ENCODE peak calls at places on chromosomes 3 and 15, in ten cellular contexts. O is hypothalamus, B is left cardiac atrium, D is T-helper 2 cell, T is HT-29, I is NCI-H2029, Z is NCI-H2171, G is transverse colon, F is ELF-1, J is Peyer's patch. W is an unnamed sample.

GRCh38 chr3:133573629-133574194 is at the start of gene CDV3:
- DNase-seq in O (no peak), B (no peak), D (no peak), T (no peak), I (no peak), Z (no peak), G (no peak), F (no peak), J (no peak), W (no peak)

GRCh38 chr15:69313437-69314000 is 14.8 kb downstream of the PAQR5 start:
- DNase-seq in O (no peak), B (no peak), D (no peak), T (peak), I (no peak), Z (no peak), G (no peak), F (no peak), J (no peak), W (no peak)

GRCh38 chr3:187789872-187790271 is 44.6 kb upstream of the BCL6 start:
- DNase-seq in O (no peak), B (no peak), D (no peak), T (peak), I (no peak), Z (no peak), G (no peak), F (no peak), J (no peak), W (no peak)

GRCh38 chr15:99429681-99430081 is 136.1 kb upstream of the MEF2A start:
- DNase-seq in O (no peak), B (peak), D (no peak), T (no peak), I (no peak), Z (no peak), G (peak), F (no peak), J (no peak), W (no peak)

GRCh38 chr3:29697989-29698388 is 417.1 kb downstream of the RBMS3 start:
- DNase-seq in O (no peak), B (no peak), D (no peak), T (no peak), I (no peak), Z (no peak), G (no peak), F (no peak), J (no peak), W (no peak)

GRCh38 chr3:197750396-197750831 is 731 bp downstream of the FYTTD1 start:
- DNase-seq in O (peak), B (peak), D (peak), T (peak), I (no peak), Z (no peak), G (peak), F (peak), J (peak), W (peak)

GRCh38 chr3:85342915-85343314 is 384.1 kb downstream of the CADM2 start:
- DNase-seq in O (no peak), B (no peak), D (no peak), T (peak), I (no peak), Z (peak), G (no peak), F (no peak), J (no peak), W (no peak)

GRCh38 chr3:42066516-42067181 is 24.5 kb upstream of the TRAK1 start:
- DNase-seq in O (no peak), B (no peak), D (no peak), T (peak), I (peak), Z (no peak), G (no peak), F (no peak), J (peak), W (no peak)

GRCh38 chr3:104887069-104887468 is 479.6 kb upstream of the ALCAM start:
- DNase-seq in O (no peak), B (no peak), D (no peak), T (no peak), I (no peak), Z (no peak), G (no peak), F (no peak), J (no peak), W (no peak)

GRCh38 chr3:25454411-25454927 is 26.4 kb downstream of the RARB start:
- DNase-seq in O (no peak), B (no peak), D (no peak), T (no peak), I (no peak), Z (no peak), G (no peak), F (peak), J (no peak), W (no peak)

GRCh38 chr3:172153335-172153861 is 114.0 kb downstream of the FNDC3B start:
- DNase-seq in O (no peak), B (peak), D (peak), T (peak), I (no peak), Z (no peak), G (peak), F (peak), J (peak), W (peak)

GRCh38 chr3:40971191-40972168 is 227.8 kb upstream of the CTNNB1 start:
- DNase-seq in O (no peak), B (peak), D (no peak), T (peak), I (peak), Z (no peak), G (peak), F (peak), J (peak), W (peak)

W was measured in pancreas.